ENCODE peak calls at places on chromosome 2, in six cellular contexts. One of them, this sample, is unnamed.

GRCh38 chr2:50318147-50318546 is 713.8 kb downstream of the NRXN1 start:
- DNase-seq in SK-N-DZ: no peak
- DNase-seq in spleen: no peak
- DNase-seq in stimulated activated CD4-positive, alpha-beta T cell treated with anti-CD3 and anti-CD28 coated beads, Interleukin-4, amount 100 ng/mL, for 4 hours: no peak
- DNase-seq in CD8-positive, alpha-beta T cell: no peak
- DNase-seq in activated CD4-positive, CD25-positive, alpha-beta regulatory T cell treated with anti-CD3 and anti-CD28 coated beads, Interleukin-2, amount 50 U/mL, for 72 hours: no peak
- DNase-seq in this sample: no peak

GRCh38 chr2:237025090-237025865 is 60.4 kb upstream of the COPS8 start:
- DNase-seq in SK-N-DZ: no peak
- DNase-seq in stimulated activated CD4-positive, alpha-beta T cell treated with anti-CD3 and anti-CD28 coated beads, Interleukin-4, amount 100 ng/mL, for 4 hours: no peak
- DNase-seq in activated CD4-positive, CD25-positive, alpha-beta regulatory T cell treated with anti-CD3 and anti-CD28 coated beads, Interleukin-2, amount 50 U/mL, for 72 hours: no peak
- DNase-seq in spleen: no peak
- DNase-seq in CD8-positive, alpha-beta T cell: no peak
- DNase-seq in this sample: no peak

GRCh38 chr2:208265371-208265806 is 666 bp upstream of the PIKFYVE start:
- DNase-seq in CD8-positive, alpha-beta T cell: no peak
- DNase-seq in spleen: peak; percentile 85
- DNase-seq in activated CD4-positive, CD25-positive, alpha-beta regulatory T cell treated with anti-CD3 and anti-CD28 coated beads, Interleukin-2, amount 50 U/mL, for 72 hours: peak; percentile 51
- DNase-seq in stimulated activated CD4-positive, alpha-beta T cell treated with anti-CD3 and anti-CD28 coated beads, Interleukin-4, amount 100 ng/mL, for 4 hours: peak; percentile 20
- DNase-seq in SK-N-DZ: peak; percentile 45
- DNase-seq in this sample: no peak

GRCh38 chr2:152407204-152407721 is 72.3 kb downstream of the FMNL2 start:
- DNase-seq in SK-N-DZ: no peak
- DNase-seq in CD8-positive, alpha-beta T cell: no peak
- DNase-seq in stimulated activated CD4-positive, alpha-beta T cell treated with anti-CD3 and anti-CD28 coated beads, Interleukin-4, amount 100 ng/mL, for 4 hours: no peak
- DNase-seq in activated CD4-positive, CD25-positive, alpha-beta regulatory T cell treated with anti-CD3 and anti-CD28 coated beads, Interleukin-2, amount 50 U/mL, for 72 hours: no peak
- DNase-seq in spleen: no peak
- DNase-seq in this sample: peak; percentile 51

GRCh38 chr2:224032283-224032682 is 6.8 kb downstream of the SERPINE2 start:
- DNase-seq in SK-N-DZ: no peak
- DNase-seq in CD8-positive, alpha-beta T cell: no peak
- DNase-seq in spleen: no peak
- DNase-seq in stimulated activated CD4-positive, alpha-beta T cell treated with anti-CD3 and anti-CD28 coated beads, Interleukin-4, amount 100 ng/mL, for 4 hours: no peak
- DNase-seq in activated CD4-positive, CD25-positive, alpha-beta regulatory T cell treated with anti-CD3 and anti-CD28 coated beads, Interleukin-2, amount 50 U/mL, for 72 hours: no peak
- DNase-seq in this sample: no peak

GRCh38 chr2:23697676-23698075 is 229.2 kb downstream of the ATAD2B start:
- DNase-seq in stimulated activated CD4-positive, alpha-beta T cell treated with anti-CD3 and anti-CD28 coated beads, Interleukin-4, amount 100 ng/mL, for 4 hours: no peak
- DNase-seq in spleen: no peak
- DNase-seq in activated CD4-positive, CD25-positive, alpha-beta regulatory T cell treated with anti-CD3 and anti-CD28 coated beads, Interleukin-2, amount 50 U/mL, for 72 hours: no peak
- DNase-seq in CD8-positive, alpha-beta T cell: no peak
- DNase-seq in SK-N-DZ: no peak
- DNase-seq in this sample: no peak

GRCh38 chr2:113791697-113792590 is 35.5 kb upstream of the SLC35F5 start:
- DNase-seq in activated CD4-positive, CD25-positive, alpha-beta regulatory T cell treated with anti-CD3 and anti-CD28 coated beads, Interleukin-2, amount 50 U/mL, for 72 hours: no peak
- DNase-seq in CD8-positive, alpha-beta T cell: no peak
- DNase-seq in spleen: no peak
- DNase-seq in SK-N-DZ: no peak
- DNase-seq in stimulated activated CD4-positive, alpha-beta T cell treated with anti-CD3 and anti-CD28 coated beads, Interleukin-4, amount 100 ng/mL, for 4 hours: no peak
- DNase-seq in this sample: no peak

GRCh38 chr2:170386554-170386953 is 208.6 kb downstream of the MYO3B start:
- DNase-seq in activated CD4-positive, CD25-positive, alpha-beta regulatory T cell treated with anti-CD3 and anti-CD28 coated beads, Interleukin-2, amount 50 U/mL, for 72 hours: no peak
- DNase-seq in stimulated activated CD4-positive, alpha-beta T cell treated with anti-CD3 and anti-CD28 coated beads, Interleukin-4, amount 100 ng/mL, for 4 hours: no peak
- DNase-seq in spleen: no peak
- DNase-seq in SK-N-DZ: no peak
- DNase-seq in CD8-positive, alpha-beta T cell: no peak
- DNase-seq in this sample: no peak

GRCh38 chr2:181949047-181949446 is 36.6 kb upstream of the PPP1R1C start:
- DNase-seq in stimulated activated CD4-positive, alpha-beta T cell treated with anti-CD3 and anti-CD28 coated beads, Interleukin-4, amount 100 ng/mL, for 4 hours: no peak
- DNase-seq in spleen: no peak
- DNase-seq in activated CD4-positive, CD25-positive, alpha-beta regulatory T cell treated with anti-CD3 and anti-CD28 coated beads, Interleukin-2, amount 50 U/mL, for 72 hours: no peak
- DNase-seq in SK-N-DZ: no peak
- DNase-seq in CD8-positive, alpha-beta T cell: no peak
- DNase-seq in this sample: no peak

GRCh38 chr2:109435866-109436634 is 177.7 kb downstream of the SEPTIN10 start:
- DNase-seq in SK-N-DZ: no peak
- DNase-seq in activated CD4-positive, CD25-positive, alpha-beta regulatory T cell treated with anti-CD3 and anti-CD28 coated beads, Interleukin-2, amount 50 U/mL, for 72 hours: no peak
- DNase-seq in stimulated activated CD4-positive, alpha-beta T cell treated with anti-CD3 and anti-CD28 coated beads, Interleukin-4, amount 100 ng/mL, for 4 hours: no peak
- DNase-seq in CD8-positive, alpha-beta T cell: no peak
- DNase-seq in spleen: peak; percentile 39
- DNase-seq in this sample: no peak

GRCh38 chr2:28296904-28297303 is 95.8 kb upstream of the FOSL2 start:
- DNase-seq in stimulated activated CD4-positive, alpha-beta T cell treated with anti-CD3 and anti-CD28 coated beads, Interleukin-4, amount 100 ng/mL, for 4 hours: no peak
- DNase-seq in CD8-positive, alpha-beta T cell: no peak
- DNase-seq in spleen: no peak
- DNase-seq in SK-N-DZ: no peak
- DNase-seq in activated CD4-positive, CD25-positive, alpha-beta regulatory T cell treated with anti-CD3 and anti-CD28 coated beads, Interleukin-2, amount 50 U/mL, for 72 hours: no peak
- DNase-seq in this sample: no peak

GRCh38 chr2:125543968-125544514 is 1111.9 kb upstream of the GYPC start:
- DNase-seq in activated CD4-positive, CD25-positive, alpha-beta regulatory T cell treated with anti-CD3 and anti-CD28 coated beads, Interleukin-2, amount 50 U/mL, for 72 hours: no peak
- DNase-seq in CD8-positive, alpha-beta T cell: no peak
- DNase-seq in spleen: no peak
- DNase-seq in stimulated activated CD4-positive, alpha-beta T cell treated with anti-CD3 and anti-CD28 coated beads, Interleukin-4, amount 100 ng/mL, for 4 hours: no peak
- DNase-seq in SK-N-DZ: no peak
- DNase-seq in this sample: no peak

GRCh38 chr2:150909613-150910012 is 352.1 kb downstream of the RBM43 start:
- DNase-seq in stimulated activated CD4-positive, alpha-beta T cell treated with anti-CD3 and anti-CD28 coated beads, Interleukin-4, amount 100 ng/mL, for 4 hours: no peak
- DNase-seq in SK-N-DZ: no peak
- DNase-seq in spleen: no peak
- DNase-seq in CD8-positive, alpha-beta T cell: no peak
- DNase-seq in activated CD4-positive, CD25-positive, alpha-beta regulatory T cell treated with anti-CD3 and anti-CD28 coated beads, Interleukin-2, amount 50 U/mL, for 72 hours: no peak
- DNase-seq in this sample: no peak

GRCh38 chr2:182763311-182763912 is 47.4 kb downstream of the DNAJC10 start:
- DNase-seq in spleen: no peak
- DNase-seq in SK-N-DZ: peak; percentile 41
- DNase-seq in activated CD4-positive, CD25-positive, alpha-beta regulatory T cell treated with anti-CD3 and anti-CD28 coated beads, Interleukin-2, amount 50 U/mL, for 72 hours: no peak
- DNase-seq in CD8-positive, alpha-beta T cell: no peak
- DNase-seq in stimulated activated CD4-positive, alpha-beta T cell treated with anti-CD3 and anti-CD28 coated beads, Interleukin-4, amount 100 ng/mL, for 4 hours: no peak
- DNase-seq in this sample: peak; percentile 14

GRCh38 chr2:15673919-15674636 is 82.4 kb downstream of the DDX1 start:
- DNase-seq in activated CD4-positive, CD25-positive, alpha-beta regulatory T cell treated with anti-CD3 and anti-CD28 coated beads, Interleukin-2, amount 50 U/mL, for 72 hours: no peak
- DNase-seq in stimulated activated CD4-positive, alpha-beta T cell treated with anti-CD3 and anti-CD28 coated beads, Interleukin-4, amount 100 ng/mL, for 4 hours: no peak
- DNase-seq in spleen: no peak
- DNase-seq in CD8-positive, alpha-beta T cell: no peak
- DNase-seq in SK-N-DZ: peak; percentile 94
- DNase-seq in this sample: no peak

GRCh38 chr2:36780231-36780808 is 83.8 kb downstream of the VIT start:
- DNase-seq in stimulated activated CD4-positive, alpha-beta T cell treated with anti-CD3 and anti-CD28 coated beads, Interleukin-4, amount 100 ng/mL, for 4 hours: no peak
- DNase-seq in spleen: no peak
- DNase-seq in SK-N-DZ: peak; percentile 41
- DNase-seq in CD8-positive, alpha-beta T cell: no peak
- DNase-seq in activated CD4-positive, CD25-positive, alpha-beta regulatory T cell treated with anti-CD3 and anti-CD28 coated beads, Interleukin-2, amount 50 U/mL, for 72 hours: no peak
- DNase-seq in this sample: no peak

GRCh38 chr2:175726213-175726612 is 275.9 kb downstream of the LNPK start:
- DNase-seq in stimulated activated CD4-positive, alpha-beta T cell treated with anti-CD3 and anti-CD28 coated beads, Interleukin-4, amount 100 ng/mL, for 4 hours: no peak
- DNase-seq in spleen: no peak
- DNase-seq in CD8-positive, alpha-beta T cell: no peak
- DNase-seq in activated CD4-positive, CD25-positive, alpha-beta regulatory T cell treated with anti-CD3 and anti-CD28 coated beads, Interleukin-2, amount 50 U/mL, for 72 hours: no peak
- DNase-seq in SK-N-DZ: no peak
- DNase-seq in this sample: no peak

GRCh38 chr2:239166201-239166834 is 234.5 kb downstream of the HDAC4 start:
- DNase-seq in stimulated activated CD4-positive, alpha-beta T cell treated with anti-CD3 and anti-CD28 coated beads, Interleukin-4, amount 100 ng/mL, for 4 hours: no peak
- DNase-seq in SK-N-DZ: no peak
- DNase-seq in spleen: peak; percentile 53
- DNase-seq in CD8-positive, alpha-beta T cell: no peak
- DNase-seq in activated CD4-positive, CD25-positive, alpha-beta regulatory T cell treated with anti-CD3 and anti-CD28 coated beads, Interleukin-2, amount 50 U/mL, for 72 hours: peak; percentile 17
- DNase-seq in this sample: no peak

GRCh38 chr2:201965550-201965949 is 68.1 kb upstream of the FZD7 start:
- DNase-seq in spleen: no peak
- DNase-seq in activated CD4-positive, CD25-positive, alpha-beta regulatory T cell treated with anti-CD3 and anti-CD28 coated beads, Interleukin-2, amount 50 U/mL, for 72 hours: no peak
- DNase-seq in CD8-positive, alpha-beta T cell: no peak
- DNase-seq in stimulated activated CD4-positive, alpha-beta T cell treated with anti-CD3 and anti-CD28 coated beads, Interleukin-4, amount 100 ng/mL, for 4 hours: no peak
- DNase-seq in SK-N-DZ: no peak
- DNase-seq in this sample: no peak

GRCh38 chr2:147364597-147364996 is 480.2 kb upstream of the ACVR2A start:
- DNase-seq in activated CD4-positive, CD25-positive, alpha-beta regulatory T cell treated with anti-CD3 and anti-CD28 coated beads, Interleukin-2, amount 50 U/mL, for 72 hours: no peak
- DNase-seq in CD8-positive, alpha-beta T cell: no peak
- DNase-seq in spleen: no peak
- DNase-seq in stimulated activated CD4-positive, alpha-beta T cell treated with anti-CD3 and anti-CD28 coated beads, Interleukin-4, amount 100 ng/mL, for 4 hours: no peak
- DNase-seq in SK-N-DZ: no peak
- DNase-seq in this sample: no peak

GRCh38 chr2:168601739-168602138 is 145.7 kb downstream of the CERS6 start:
- DNase-seq in spleen: no peak
- DNase-seq in CD8-positive, alpha-beta T cell: no peak
- DNase-seq in SK-N-DZ: no peak
- DNase-seq in stimulated activated CD4-positive, alpha-beta T cell treated with anti-CD3 and anti-CD28 coated beads, Interleukin-4, amount 100 ng/mL, for 4 hours: no peak
- DNase-seq in activated CD4-positive, CD25-positive, alpha-beta regulatory T cell treated with anti-CD3 and anti-CD28 coated beads, Interleukin-2, amount 50 U/mL, for 72 hours: no peak
- DNase-seq in this sample: no peak

GRCh38 chr2:151302879-151303278 is 13.4 kb upstream of the NMI start:
- DNase-seq in stimulated activated CD4-positive, alpha-beta T cell treated with anti-CD3 and anti-CD28 coated beads, Interleukin-4, amount 100 ng/mL, for 4 hours: no peak
- DNase-seq in CD8-positive, alpha-beta T cell: no peak
- DNase-seq in activated CD4-positive, CD25-positive, alpha-beta regulatory T cell treated with anti-CD3 and anti-CD28 coated beads, Interleukin-2, amount 50 U/mL, for 72 hours: no peak
- DNase-seq in SK-N-DZ: no peak
- DNase-seq in spleen: no peak
- DNase-seq in this sample: no peak

GRCh38 chr2:127313359-127313758 is 19.4 kb upstream of the ERCC3 start:
- DNase-seq in activated CD4-positive, CD25-positive, alpha-beta regulatory T cell treated with anti-CD3 and anti-CD28 coated beads, Interleukin-2, amount 50 U/mL, for 72 hours: no peak
- DNase-seq in SK-N-DZ: no peak
- DNase-seq in stimulated activated CD4-positive, alpha-beta T cell treated with anti-CD3 and anti-CD28 coated beads, Interleukin-4, amount 100 ng/mL, for 4 hours: no peak
- DNase-seq in spleen: no peak
- DNase-seq in CD8-positive, alpha-beta T cell: no peak
- DNase-seq in this sample: no peak

GRCh38 chr2:157509755-157510154 is 65.9 kb upstream of the CYTIP start:
- DNase-seq in activated CD4-positive, CD25-positive, alpha-beta regulatory T cell treated with anti-CD3 and anti-CD28 coated beads, Interleukin-2, amount 50 U/mL, for 72 hours: no peak
- DNase-seq in spleen: no peak
- DNase-seq in SK-N-DZ: no peak
- DNase-seq in CD8-positive, alpha-beta T cell: no peak
- DNase-seq in stimulated activated CD4-positive, alpha-beta T cell treated with anti-CD3 and anti-CD28 coated beads, Interleukin-4, amount 100 ng/mL, for 4 hours: no peak
- DNase-seq in this sample: no peak

GRCh38 chr2:44242929-44243328 is 32.4 kb upstream of the SLC3A1 start:
- DNase-seq in activated CD4-positive, CD25-positive, alpha-beta regulatory T cell treated with anti-CD3 and anti-CD28 coated beads, Interleukin-2, amount 50 U/mL, for 72 hours: no peak
- DNase-seq in CD8-positive, alpha-beta T cell: no peak
- DNase-seq in spleen: no peak
- DNase-seq in SK-N-DZ: no peak
- DNase-seq in stimulated activated CD4-positive, alpha-beta T cell treated with anti-CD3 and anti-CD28 coated beads, Interleukin-4, amount 100 ng/mL, for 4 hours: no peak
- DNase-seq in this sample: no peak

GRCh38 chr2:167750675-167751074 is 496.7 kb downstream of the STK39 start:
- DNase-seq in SK-N-DZ: no peak
- DNase-seq in activated CD4-positive, CD25-positive, alpha-beta regulatory T cell treated with anti-CD3 and anti-CD28 coated beads, Interleukin-2, amount 50 U/mL, for 72 hours: no peak
- DNase-seq in CD8-positive, alpha-beta T cell: no peak
- DNase-seq in stimulated activated CD4-positive, alpha-beta T cell treated with anti-CD3 and anti-CD28 coated beads, Interleukin-4, amount 100 ng/mL, for 4 hours: no peak
- DNase-seq in spleen: no peak
- DNase-seq in this sample: no peak

GRCh38 chr2:202423139-202423538 is 47.0 kb downstream of the BMPR2 start:
- DNase-seq in stimulated activated CD4-positive, alpha-beta T cell treated with anti-CD3 and anti-CD28 coated beads, Interleukin-4, amount 100 ng/mL, for 4 hours: no peak
- DNase-seq in spleen: no peak
- DNase-seq in CD8-positive, alpha-beta T cell: no peak
- DNase-seq in SK-N-DZ: no peak
- DNase-seq in activated CD4-positive, CD25-positive, alpha-beta regulatory T cell treated with anti-CD3 and anti-CD28 coated beads, Interleukin-2, amount 50 U/mL, for 72 hours: no peak
- DNase-seq in this sample: no peak

GRCh38 chr2:36618381-36618780 is 20.4 kb upstream of the FEZ2 start:
- DNase-seq in stimulated activated CD4-positive, alpha-beta T cell treated with anti-CD3 and anti-CD28 coated beads, Interleukin-4, amount 100 ng/mL, for 4 hours: no peak
- DNase-seq in CD8-positive, alpha-beta T cell: no peak
- DNase-seq in SK-N-DZ: peak; percentile 70
- DNase-seq in activated CD4-positive, CD25-positive, alpha-beta regulatory T cell treated with anti-CD3 and anti-CD28 coated beads, Interleukin-2, amount 50 U/mL, for 72 hours: no peak
- DNase-seq in spleen: no peak
- DNase-seq in this sample: no peak

GRCh38 chr2:201971516-201972228 is 62.0 kb upstream of the FZD7 start:
- DNase-seq in activated CD4-positive, CD25-positive, alpha-beta regulatory T cell treated with anti-CD3 and anti-CD28 coated beads, Interleukin-2, amount 50 U/mL, for 72 hours: no peak
- DNase-seq in stimulated activated CD4-positive, alpha-beta T cell treated with anti-CD3 and anti-CD28 coated beads, Interleukin-4, amount 100 ng/mL, for 4 hours: no peak
- DNase-seq in SK-N-DZ: no peak
- DNase-seq in spleen: no peak
- DNase-seq in CD8-positive, alpha-beta T cell: no peak
- DNase-seq in this sample: no peak

GRCh38 chr2:30026091-30027055 is 105.0 kb upstream of the ALK start:
- DNase-seq in spleen: no peak
- DNase-seq in stimulated activated CD4-positive, alpha-beta T cell treated with anti-CD3 and anti-CD28 coated beads, Interleukin-4, amount 100 ng/mL, for 4 hours: no peak
- DNase-seq in SK-N-DZ: peak; percentile 91
- DNase-seq in activated CD4-positive, CD25-positive, alpha-beta regulatory T cell treated with anti-CD3 and anti-CD28 coated beads, Interleukin-2, amount 50 U/mL, for 72 hours: no peak
- DNase-seq in CD8-positive, alpha-beta T cell: no peak
- DNase-seq in this sample: peak; percentile 16

GRCh38 chr2:208049441-208049840 is 24.1 kb upstream of the PLEKHM3 start:
- DNase-seq in stimulated activated CD4-positive, alpha-beta T cell treated with anti-CD3 and anti-CD28 coated beads, Interleukin-4, amount 100 ng/mL, for 4 hours: no peak
- DNase-seq in spleen: no peak
- DNase-seq in CD8-positive, alpha-beta T cell: no peak
- DNase-seq in SK-N-DZ: no peak
- DNase-seq in activated CD4-positive, CD25-positive, alpha-beta regulatory T cell treated with anti-CD3 and anti-CD28 coated beads, Interleukin-2, amount 50 U/mL, for 72 hours: no peak
- DNase-seq in this sample: no peak

GRCh38 chr2:70132244-70133126 is 45.2 kb downstream of the PCBP1 start:
- DNase-seq in CD8-positive, alpha-beta T cell: no peak
- DNase-seq in spleen: peak; percentile 75
- DNase-seq in activated CD4-positive, CD25-positive, alpha-beta regulatory T cell treated with anti-CD3 and anti-CD28 coated beads, Interleukin-2, amount 50 U/mL, for 72 hours: no peak
- DNase-seq in stimulated activated CD4-positive, alpha-beta T cell treated with anti-CD3 and anti-CD28 coated beads, Interleukin-4, amount 100 ng/mL, for 4 hours: no peak
- DNase-seq in SK-N-DZ: no peak
- DNase-seq in this sample: peak; percentile 38

GRCh38 chr2:164974221-164974620 is 18.9 kb upstream of the SLC38A11 start:
- DNase-seq in spleen: no peak
- DNase-seq in activated CD4-positive, CD25-positive, alpha-beta regulatory T cell treated with anti-CD3 and anti-CD28 coated beads, Interleukin-2, amount 50 U/mL, for 72 hours: no peak
- DNase-seq in CD8-positive, alpha-beta T cell: no peak
- DNase-seq in SK-N-DZ: no peak
- DNase-seq in stimulated activated CD4-positive, alpha-beta T cell treated with anti-CD3 and anti-CD28 coated beads, Interleukin-4, amount 100 ng/mL, for 4 hours: no peak
- DNase-seq in this sample: no peak

GRCh38 chr2:393711-394696 is 106.1 kb upstream of the ALKAL2 start:
- DNase-seq in activated CD4-positive, CD25-positive, alpha-beta regulatory T cell treated with anti-CD3 and anti-CD28 coated beads, Interleukin-2, amount 50 U/mL, for 72 hours: peak; percentile 54
- DNase-seq in CD8-positive, alpha-beta T cell: peak; percentile 51
- DNase-seq in stimulated activated CD4-positive, alpha-beta T cell treated with anti-CD3 and anti-CD28 coated beads, Interleukin-4, amount 100 ng/mL, for 4 hours: peak; percentile 45
- DNase-seq in spleen: peak; percentile 87
- DNase-seq in SK-N-DZ: no peak
- DNase-seq in this sample: no peak

GRCh38 chr2:62034715-62035114 is 129.2 kb downstream of the COMMD1 start:
- DNase-seq in activated CD4-positive, CD25-positive, alpha-beta regulatory T cell treated with anti-CD3 and anti-CD28 coated beads, Interleukin-2, amount 50 U/mL, for 72 hours: no peak
- DNase-seq in spleen: no peak
- DNase-seq in SK-N-DZ: no peak
- DNase-seq in CD8-positive, alpha-beta T cell: no peak
- DNase-seq in stimulated activated CD4-positive, alpha-beta T cell treated with anti-CD3 and anti-CD28 coated beads, Interleukin-4, amount 100 ng/mL, for 4 hours: no peak
- DNase-seq in this sample: no peak

GRCh38 chr2:238285653-238286082 is 2.7 kb downstream of the PER2 start:
- DNase-seq in stimulated activated CD4-positive, alpha-beta T cell treated with anti-CD3 and anti-CD28 coated beads, Interleukin-4, amount 100 ng/mL, for 4 hours: no peak
- DNase-seq in activated CD4-positive, CD25-positive, alpha-beta regulatory T cell treated with anti-CD3 and anti-CD28 coated beads, Interleukin-2, amount 50 U/mL, for 72 hours: no peak
- DNase-seq in SK-N-DZ: no peak
- DNase-seq in spleen: no peak
- DNase-seq in CD8-positive, alpha-beta T cell: no peak
- DNase-seq in this sample: peak; percentile 64

This sample was measured in ovary.